ENCODE peak calls at places on chromosomes 6 and 20, in seven cellular contexts. X is body of pancreas, T is brain microvascular endothelial cell, A is astrocyte of the cerebellum, Y is lower leg skin, O is AG09309, U is MM.1S. F is an unnamed sample.

GRCh38 chr6:149725785-149726184 is 7.9 kb upstream of the LATS1 start:
- DNase-seq in O (no peak), U (no peak), T (no peak), Y (no peak), A (no peak), X (no peak), F (no peak)

GRCh38 chr20:1382670-1383069 is 10.2 kb downstream of the FKBP1A start:
- DNase-seq in A (no peak), T (no peak), U (no peak), X (no peak), O (no peak), Y (peak; percentile 49), F (no peak)

GRCh38 chr6:3289664-3290055 is 30.9 kb downstream of the PSMG4 start:
- DNase-seq in A (no peak), T (no peak), Y (peak; percentile 78), O (no peak), U (no peak), X (no peak), F (no peak)

GRCh38 chr6:157528931-157529653 is 148.1 kb downstream of the ZDHHC14 start:
- DNase-seq in A (no peak), Y (peak; percentile 90), U (no peak), T (peak; percentile 19), O (no peak), X (no peak), F (no peak)

GRCh38 chr6:12232339-12232738 is 57.8 kb upstream of the EDN1 start:
- DNase-seq in O (peak; percentile 61), X (no peak), Y (no peak), U (peak; percentile 59), T (peak; percentile 72), A (no peak), F (peak; percentile 18)

GRCh38 chr20:39631557-39631956 is 669.4 kb downstream of the DHX35 start:
- DNase-seq in U (no peak), Y (no peak), O (no peak), X (no peak), A (peak; percentile 16), T (peak; percentile 12), F (no peak)

GRCh38 chr6:165110871-165111270 is 198.5 kb downstream of the C6orf118 start:
- DNase-seq in T (no peak), A (no peak), X (no peak), O (no peak), U (no peak), Y (no peak), F (no peak)

GRCh38 chr20:21430031-21430430 is 32.7 kb upstream of the NKX2-4 start:
- DNase-seq in A (no peak), X (no peak), Y (no peak), O (no peak), T (no peak), U (no peak), F (no peak)

GRCh38 chr6:28105286-28105685 is 19.1 kb upstream of the ZSCAN16 start:
- DNase-seq in U (peak; percentile 9), O (no peak), Y (no peak), T (no peak), X (no peak), A (no peak), F (peak; percentile 44)

GRCh38 chr6:145688493-145688905 is 46.8 kb downstream of the EPM2A start:
- DNase-seq in X (no peak), A (no peak), Y (no peak), O (no peak), T (no peak), U (no peak), F (no peak)

GRCh38 chr20:63472159-63472811 is at the start of gene KCNQ2:
- DNase-seq in X (no peak), T (no peak), A (no peak), Y (no peak), O (no peak), U (no peak), F (no peak)

GRCh38 chr6:15987569-15987968 is 141.3 kb upstream of the MYLIP start:
- DNase-seq in A (no peak), U (no peak), X (no peak), O (no peak), T (peak; percentile 80), Y (peak; percentile 25), F (no peak)

GRCh38 chr6:89999154-89999553 is 104.9 kb downstream of the GJA10 start:
- DNase-seq in O (no peak), T (no peak), A (no peak), U (no peak), Y (peak; percentile 88), X (peak; percentile 38), F (no peak)

GRCh38 chr6:43274916-43275597 is 23.0 kb upstream of the SLC22A7 start:
- DNase-seq in U (no peak), T (no peak), A (no peak), O (no peak), X (peak; percentile 35), Y (no peak), F (peak; percentile 76)

GRCh38 chr20:41664584-41664983 is 46.4 kb upstream of the CHD6 start:
- DNase-seq in O (no peak), Y (no peak), T (no peak), U (peak; percentile 56), A (no peak), X (no peak), F (no peak)

GRCh38 chr20:41162396-41162795 is 25.1 kb downstream of the PLCG1 start:
- DNase-seq in T (no peak), Y (no peak), X (no peak), O (no peak), A (no peak), U (no peak), F (no peak)

GRCh38 chr20:6559791-6560190 is 207.7 kb upstream of the BMP2 start:
- DNase-seq in Y (no peak), A (no peak), U (no peak), X (no peak), O (no peak), T (no peak), F (no peak)

GRCh38 chr6:104159045-104159618 is 700.6 kb downstream of the HACE1 start:
- DNase-seq in X (no peak), Y (no peak), T (no peak), A (no peak), O (no peak), U (peak; percentile 17), F (no peak)

GRCh38 chr20:32456869-32457421 is 98.8 kb downstream of the ASXL1 start:
- DNase-seq in T (no peak), A (no peak), O (no peak), U (peak; percentile 28), Y (no peak), X (no peak), F (peak; percentile 89)

GRCh38 chr6:25218346-25218745 is 60.8 kb upstream of the CARMIL1 start:
- DNase-seq in U (no peak), X (no peak), A (no peak), Y (no peak), T (no peak), O (no peak), F (no peak)

GRCh38 chr20:59631751-59632380 is 27.5 kb downstream of the PHACTR3 start:
- DNase-seq in U (no peak), T (no peak), Y (peak; percentile 72), A (no peak), O (no peak), X (no peak), F (no peak)

GRCh38 chr20:16637814-16638213 is 64.6 kb upstream of the KIF16B start:
- DNase-seq in O (no peak), A (no peak), X (no peak), T (no peak), Y (no peak), U (no peak), F (no peak)

GRCh38 chr20:16641511-16641910 is 68.3 kb upstream of the KIF16B start:
- DNase-seq in Y (no peak), X (no peak), O (no peak), A (no peak), T (no peak), U (no peak), F (no peak)

GRCh38 chr20:16639027-16639941 is 66.0 kb upstream of the KIF16B start:
- DNase-seq in T (no peak), Y (no peak), U (no peak), A (no peak), O (no peak), X (no peak), F (no peak)
- TF ChIP-seq CTCF in T (no peak), Y (no peak), U (no peak), A (no peak), O (no peak), X (no peak), F (no peak)

DNA sequence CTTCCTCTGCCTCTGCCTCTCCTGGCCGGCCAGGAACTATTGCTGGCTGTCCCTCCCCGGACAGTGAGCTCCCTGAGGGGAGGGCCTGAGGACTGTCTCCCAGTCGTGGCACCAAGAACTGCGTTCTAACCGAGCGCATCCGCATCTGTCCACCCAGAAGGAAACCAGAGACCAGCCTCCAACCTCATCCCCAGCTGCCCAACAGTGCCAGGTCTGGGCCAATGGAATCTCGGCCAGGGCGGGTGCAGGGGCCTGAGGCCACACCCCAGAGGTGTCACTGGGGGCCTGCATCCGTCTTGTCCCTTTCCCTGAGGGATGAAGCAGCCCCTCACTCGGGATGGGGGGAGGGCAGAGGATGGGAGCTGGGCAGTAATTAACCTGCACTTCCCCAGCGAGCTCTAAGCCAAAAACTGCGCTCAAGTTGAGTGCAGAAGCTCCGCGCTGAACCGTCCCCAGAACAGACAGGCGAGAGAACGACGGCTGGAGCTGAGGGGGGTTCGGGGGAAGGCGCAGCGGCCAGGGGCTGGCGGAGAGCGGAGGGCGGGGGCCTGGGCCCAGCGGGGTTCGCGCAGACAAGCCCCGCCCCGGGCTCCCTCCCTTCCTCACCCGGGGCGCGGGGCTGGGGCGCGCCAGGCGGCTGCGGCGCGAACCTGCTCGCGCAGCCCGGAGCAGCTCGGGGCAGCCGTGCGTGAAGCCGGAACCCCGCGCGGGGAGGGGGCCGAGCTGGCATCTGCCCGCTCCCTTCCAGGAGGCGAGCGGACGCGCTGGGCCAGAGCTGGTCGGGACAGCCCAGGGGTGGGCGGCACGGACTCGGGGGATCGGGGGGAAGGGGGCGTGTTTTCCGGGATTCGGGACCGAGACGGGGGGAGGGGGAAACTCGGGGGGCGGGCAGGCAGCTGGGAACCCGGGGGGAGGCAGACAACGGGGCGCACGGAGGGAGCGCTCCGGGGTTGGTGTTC is 1.4 kb downstream of the TFEB start:
- DNase-seq in T (peak; percentile 54), X (peak; percentile 54), A (no peak), U (peak; percentile 75), Y (peak; percentile 94), O (no peak), F (peak; percentile 97)
- TF ChIP-seq CTCF in T (no peak), X (no peak), A (no peak), U (no peak), Y (no peak), O (no peak), F (peak; percentile 26)

GRCh38 chr6:153032255-153032882 is 29.9 kb upstream of the MTRF1L start:
- DNase-seq in X (no peak), Y (no peak), O (peak; percentile 51), T (no peak), U (peak; percentile 29), A (peak; percentile 78), F (no peak)
- TF ChIP-seq CTCF in X (peak; percentile 56), Y (no peak), O (peak; percentile 24), T (peak; percentile 13), U (peak; percentile 27), A (no peak), F (peak; percentile 57)

DNA sequence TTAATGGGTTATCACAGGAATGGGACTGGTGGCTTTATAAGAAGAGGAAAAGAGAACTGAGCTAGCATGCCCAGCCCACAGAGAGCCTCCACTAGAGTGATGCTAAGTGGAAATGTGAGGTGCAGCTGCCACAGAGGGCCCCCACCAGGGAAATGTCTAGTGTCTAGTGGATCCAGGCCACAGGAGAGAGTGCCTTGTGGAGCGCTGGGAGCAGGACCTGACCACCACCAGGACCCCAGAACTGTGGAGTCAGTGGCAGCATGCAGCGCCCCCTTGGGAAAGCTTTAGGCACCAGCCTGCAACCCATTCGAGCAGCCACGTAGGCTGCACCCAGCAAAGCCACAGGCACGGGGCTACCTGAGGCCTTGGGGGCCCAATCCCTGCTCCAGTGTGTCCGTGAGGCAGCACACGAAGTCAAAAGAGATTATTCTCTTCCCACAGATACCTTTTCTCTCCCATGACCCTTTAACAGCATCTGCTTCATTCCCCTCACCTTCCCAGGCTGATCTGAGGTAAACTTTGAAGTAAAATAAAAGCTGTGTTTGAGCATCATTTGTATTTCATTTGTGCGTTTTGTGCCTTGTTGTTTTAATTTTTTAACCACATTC is 4.4 kb downstream of the HLA-E start:
- DNase-seq in X (no peak), T (no peak), A (no peak), U (no peak), Y (peak; percentile 79), O (no peak), F (peak; percentile 3)
- TF ChIP-seq CTCF in X (no peak), T (peak; percentile 49), A (peak; percentile 22), U (peak; percentile 17), Y (no peak), O (no peak), F (peak; percentile 44)